ENCODE peak calls at places on chromosomes 2 and 18, in four cellular contexts. One of them, this sample, is unnamed.

GRCh38 chr2:232386740-232387450 is 8.3 kb downstream of the ALPP start:
- DNase-seq in right cardiac atrium: no peak
- DNase-seq in dorsolateral prefrontal cortex: no peak
- DNase-seq in spleen: no peak
- DNase-seq in this sample: no peak

GRCh38 chr2:60936757-60937156 is 55.4 kb downstream of the REL start:
- DNase-seq in right cardiac atrium: peak; percentile 49
- DNase-seq in dorsolateral prefrontal cortex: peak; percentile 67
- DNase-seq in spleen: no peak
- DNase-seq in this sample: no peak

GRCh38 chr2:46798998-46799698 is 116.5 kb downstream of the MCFD2 start:
- DNase-seq in right cardiac atrium: no peak
- DNase-seq in dorsolateral prefrontal cortex: no peak
- DNase-seq in spleen: no peak
- DNase-seq in this sample: no peak

GRCh38 chr18:48663931-48664847 is 125.4 kb downstream of the CTIF start:
- DNase-seq in right cardiac atrium: peak; percentile 90
- DNase-seq in dorsolateral prefrontal cortex: peak; percentile 80
- DNase-seq in spleen: peak; percentile 90
- DNase-seq in this sample: peak; percentile 31

GRCh38 chr2:135279209-135279608 is 227.1 kb downstream of the RAB3GAP1 start:
- DNase-seq in right cardiac atrium: no peak
- DNase-seq in dorsolateral prefrontal cortex: no peak
- DNase-seq in spleen: no peak
- DNase-seq in this sample: no peak

GRCh38 chr2:150293771-150294170 is 193.7 kb downstream of the RND3 start:
- DNase-seq in right cardiac atrium: no peak
- DNase-seq in dorsolateral prefrontal cortex: no peak
- DNase-seq in spleen: no peak
- DNase-seq in this sample: no peak

GRCh38 chr2:30147196-30147714 is 448 bp downstream of the YPEL5 start:
- DNase-seq in right cardiac atrium: no peak
- DNase-seq in dorsolateral prefrontal cortex: peak; percentile 4
- DNase-seq in spleen: peak; percentile 92
- DNase-seq in this sample: no peak

GRCh38 chr2:182142062-182142461 is 156.4 kb downstream of the PPP1R1C start:
- DNase-seq in right cardiac atrium: no peak
- DNase-seq in dorsolateral prefrontal cortex: no peak
- DNase-seq in spleen: no peak
- DNase-seq in this sample: no peak

GRCh38 chr18:34158881-34159690 is 65.6 kb downstream of the NOL4 start:
- DNase-seq in right cardiac atrium: peak; percentile 51
- DNase-seq in dorsolateral prefrontal cortex: peak; percentile 76
- DNase-seq in spleen: peak; percentile 74
- DNase-seq in this sample: no peak

GRCh38 chr2:241799522-241800197 is 9.3 kb upstream of the NEU4 start:
- DNase-seq in right cardiac atrium: peak; percentile 31
- DNase-seq in dorsolateral prefrontal cortex: no peak
- DNase-seq in spleen: peak; percentile 61
- DNase-seq in this sample: no peak

GRCh38 chr2:64929329-64929728 is 59.9 kb upstream of the SLC1A4 start:
- DNase-seq in right cardiac atrium: no peak
- DNase-seq in dorsolateral prefrontal cortex: no peak
- DNase-seq in spleen: no peak
- DNase-seq in this sample: no peak

GRCh38 chr2:170969872-170970271 is 40.8 kb downstream of the GORASP2 start:
- DNase-seq in right cardiac atrium: no peak
- DNase-seq in dorsolateral prefrontal cortex: no peak
- DNase-seq in spleen: no peak
- DNase-seq in this sample: no peak

GRCh38 chr2:71254776-71255175 is 27.9 kb upstream of the PAIP2B start:
- DNase-seq in right cardiac atrium: no peak
- DNase-seq in dorsolateral prefrontal cortex: no peak
- DNase-seq in spleen: no peak
- DNase-seq in this sample: no peak

GRCh38 chr2:128584296-128584900 is 265.7 kb upstream of the HS6ST1 start:
- DNase-seq in right cardiac atrium: no peak
- DNase-seq in dorsolateral prefrontal cortex: no peak
- DNase-seq in spleen: no peak
- DNase-seq in this sample: no peak

GRCh38 chr2:8309131-8309530 is 372.7 kb upstream of the ID2 start:
- DNase-seq in right cardiac atrium: no peak
- DNase-seq in dorsolateral prefrontal cortex: no peak
- DNase-seq in spleen: no peak
- DNase-seq in this sample: no peak

GRCh38 chr2:43133708-43134570 is 92.5 kb downstream of the ZFP36L2 start:
- DNase-seq in right cardiac atrium: no peak
- DNase-seq in dorsolateral prefrontal cortex: no peak
- DNase-seq in spleen: peak; percentile 95
- DNase-seq in this sample: peak; percentile 78

GRCh38 chr2:12589802-12590320 is 126.9 kb upstream of the TRIB2 start:
- DNase-seq in right cardiac atrium: no peak
- DNase-seq in dorsolateral prefrontal cortex: no peak
- DNase-seq in spleen: no peak
- DNase-seq in this sample: no peak

GRCh38 chr2:118530976-118531375 is 316.5 kb downstream of the EN1 start:
- DNase-seq in right cardiac atrium: no peak
- DNase-seq in dorsolateral prefrontal cortex: no peak
- DNase-seq in spleen: no peak
- DNase-seq in this sample: no peak

GRCh38 chr2:202278944-202279343 is 13.4 kb downstream of the NOP58 start:
- DNase-seq in right cardiac atrium: no peak
- DNase-seq in dorsolateral prefrontal cortex: no peak
- DNase-seq in spleen: no peak
- DNase-seq in this sample: no peak

GRCh38 chr2:113848758-113849460 is 41.0 kb upstream of the ACTR3 start:
- DNase-seq in right cardiac atrium: no peak
- DNase-seq in dorsolateral prefrontal cortex: no peak
- DNase-seq in spleen: no peak
- DNase-seq in this sample: no peak

GRCh38 chr2:26630235-26630634 is 10.9 kb downstream of the CIB4 start:
- DNase-seq in right cardiac atrium: no peak
- DNase-seq in dorsolateral prefrontal cortex: no peak
- DNase-seq in spleen: peak; percentile 45
- DNase-seq in this sample: no peak
- H3K27me3 ChIP-seq in right cardiac atrium: no peaks in the 10 kb centered on the region
- H3K27me3 ChIP-seq in dorsolateral prefrontal cortex: no peaks in the 10 kb centered on the region
- H3K27me3 ChIP-seq in spleen: no peaks in the 10 kb centered on the region
- H3K27me3 ChIP-seq in this sample: no peaks in the 10 kb centered on the region

GRCh38 chr2:239884051-239884405 is 141.1 kb downstream of the NDUFA10 start:
- DNase-seq in right cardiac atrium: no peak
- DNase-seq in dorsolateral prefrontal cortex: no peak
- DNase-seq in spleen: no peak
- DNase-seq in this sample: no peak

GRCh38 chr2:239882335-239882734 is 142.8 kb downstream of the NDUFA10 start:
- DNase-seq in right cardiac atrium: peak; percentile 63
- DNase-seq in dorsolateral prefrontal cortex: peak; percentile 23
- DNase-seq in spleen: no peak
- DNase-seq in this sample: peak; percentile 64

GRCh38 chr2:239884875-239885274 is 140.3 kb downstream of the NDUFA10 start:
- DNase-seq in right cardiac atrium: no peak
- DNase-seq in dorsolateral prefrontal cortex: no peak
- DNase-seq in spleen: no peak
- DNase-seq in this sample: no peak

GRCh38 chr2:239882781-239883180 is 142.4 kb downstream of the NDUFA10 start:
- DNase-seq in right cardiac atrium: no peak
- DNase-seq in dorsolateral prefrontal cortex: no peak
- DNase-seq in spleen: no peak
- DNase-seq in this sample: no peak

DNA sequence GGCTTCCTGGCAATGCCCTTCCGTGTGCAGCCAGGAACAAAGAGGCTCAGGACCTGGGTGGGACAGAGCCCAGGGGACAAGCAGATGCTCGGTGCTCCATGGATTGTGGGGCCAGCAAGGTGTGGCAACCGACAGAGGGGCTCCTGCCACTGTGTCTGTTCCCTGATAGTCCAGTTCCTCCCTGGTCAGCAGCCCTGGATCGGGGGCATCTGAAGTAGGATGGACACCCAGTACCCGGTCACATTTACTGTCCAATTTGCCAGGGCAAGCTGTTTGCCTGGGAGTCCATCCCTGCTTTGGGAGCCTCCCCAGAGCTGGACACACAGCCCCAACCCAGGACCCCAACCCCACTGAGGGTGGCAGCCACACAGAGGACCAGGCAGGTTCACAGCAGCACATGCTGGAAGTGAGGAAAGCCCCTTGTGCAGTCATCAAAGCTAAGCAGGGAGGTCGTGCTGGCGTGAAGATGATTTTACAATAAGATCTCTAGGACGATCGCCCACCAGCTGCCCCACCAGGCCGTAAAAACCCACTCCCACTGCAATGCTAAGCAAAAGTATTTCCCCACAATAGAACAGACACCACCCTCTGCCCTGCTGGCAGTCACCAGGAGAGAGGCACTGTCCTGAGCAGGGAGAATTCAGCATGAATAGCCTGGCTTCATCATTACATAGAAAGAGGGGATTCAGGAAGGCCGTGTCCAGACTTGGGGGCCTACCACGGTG is 141.7 kb downstream of the NDUFA10 start:
- DNase-seq in right cardiac atrium: no peak
- DNase-seq in dorsolateral prefrontal cortex: no peak
- DNase-seq in spleen: no peak
- DNase-seq in this sample: no peak
- H3K27ac ChIP-seq in right cardiac atrium: no peak overlapping the region
- H3K27ac ChIP-seq in dorsolateral prefrontal cortex: no peak overlapping the region
- H3K27ac ChIP-seq in spleen: no peak overlapping the region
- H3K27ac ChIP-seq in this sample: no peak overlapping the region

GRCh38 chr2:131410173-131410572 is 46.2 kb upstream of the RAB6D start:
- DNase-seq in right cardiac atrium: no peak
- DNase-seq in dorsolateral prefrontal cortex: no peak
- DNase-seq in spleen: no peak
- DNase-seq in this sample: no peak
- H3K27me3 ChIP-seq in right cardiac atrium: peaks cover 4% of the 10 kb centered on the region
- H3K27me3 ChIP-seq in dorsolateral prefrontal cortex: peaks cover 11% of the 10 kb centered on the region
- H3K27me3 ChIP-seq in spleen: no peaks in the 10 kb centered on the region
- H3K27me3 ChIP-seq in this sample: peaks cover 12% of the 10 kb centered on the region

GRCh38 chr18:36890598-36890997 is 61.7 kb downstream of the KIAA1328 start:
- DNase-seq in right cardiac atrium: no peak
- DNase-seq in dorsolateral prefrontal cortex: no peak
- DNase-seq in spleen: no peak
- DNase-seq in this sample: no peak
- H3K27ac ChIP-seq in right cardiac atrium: no peak overlapping the region
- H3K27ac ChIP-seq in dorsolateral prefrontal cortex: no peak overlapping the region
- H3K27ac ChIP-seq in spleen: no peak overlapping the region
- H3K27ac ChIP-seq in this sample: no peak overlapping the region